ENCODE peak calls at places on chromosome 17, in seven cellular contexts. C is dermis blood vessel endothelial cell; N is H54; L is stimulated activated CD8-positive, alpha-beta memory T cell treated with anti-CD3 and anti-CD28 coated beads, Interleukin-15, amount 100 ng/mL, for 1 hour; O is epithelial cell of esophagus; S is stimulated activated CD4-positive, alpha-beta T cell treated with anti-CD3 and anti-CD28 coated beads, Interleukin-1b, Interleukin-23, amount 100 ng/mL, for 48 hours; I is activated T-helper 1 cell treated with anti-CD3 and anti-CD28 coated beads, Interleukin-2, amount 50 U/mL, for 16 hours. D is an unnamed sample.

GRCh38 chr17:68705331-68706166 is 104.4 kb upstream of the FAM20A start:
- DNase-seq in C (no peak), N (no peak), L (no peak), O (no peak), S (no peak), I (no peak), D (no peak)

GRCh38 chr17:15323147-15323546 is 18.2 kb downstream of the TEKT3 start:
- DNase-seq in C (no peak), N (no peak), L (no peak), O (no peak), S (no peak), I (no peak), D (no peak)

GRCh38 chr17:29590979-29591736 is 1.7 kb upstream of the GIT1 start:
- DNase-seq in C (peak), N (peak), L (no peak), O (peak), S (peak), I (no peak), D (peak)

GRCh38 chr17:37530420-37530819 is 40.7 kb downstream of the DUSP14 start:
- DNase-seq in C (no peak), N (no peak), L (no peak), O (no peak), S (no peak), I (no peak), D (no peak)

GRCh38 chr17:81388612-81389367 is 6.5 kb upstream of the BAHCC1 start:
- DNase-seq in C (peak), N (no peak), L (no peak), O (no peak), S (no peak), I (no peak), D (no peak)

GRCh38 chr17:82536220-82537201 is 17.0 kb downstream of the FOXK2 start:
- DNase-seq in C (peak), N (no peak), L (no peak), O (peak), S (no peak), I (no peak), D (no peak)

GRCh38 chr17:9050801-9051401 is 29.6 kb downstream of the NTN1 start:
- DNase-seq in C (no peak), N (peak), L (no peak), O (peak), S (no peak), I (no peak), D (no peak)

GRCh38 chr17:77332034-77332971 is 191.5 kb downstream of the SEC14L1 start:
- DNase-seq in C (no peak), N (no peak), L (no peak), O (no peak), S (no peak), I (no peak), D (peak)

GRCh38 chr17:21394265-21394664 is 18.1 kb downstream of the KCNJ12 start:
- DNase-seq in C (no peak), N (peak), L (no peak), O (peak), S (no peak), I (no peak), D (no peak)

D was measured in HT-29.